ENCODE peak calls at places on chromosomes 16 and 17, in eight cellular contexts. S is breast epithelium, H is prostate gland, M is spleen, I is body of pancreas, J is heart left ventricle, O is thyroid gland, L is lower leg skin. E is an unnamed sample.

GRCh38 chr17:81207610-81208581 is 14.9 kb downstream of the CEP131 start:
- DNase-seq in S (no peak), H (no peak), M (no peak), I (no peak), J (no peak), O (no peak), L (no peak), E (no peak)

GRCh38 chr16:17305694-17306093 is 165.1 kb downstream of the XYLT1 start:
- DNase-seq in S (no peak), H (no peak), M (no peak), I (no peak), J (no peak), O (no peak), L (no peak), E (no peak)

GRCh38 chr17:39376434-39376833 is 25.0 kb downstream of the FBXL20 start:
- DNase-seq in S (no peak), H (no peak), M (no peak), I (no peak), J (no peak), O (no peak), L (no peak), E (no peak)

GRCh38 chr17:632551-632950 is 82.1 kb downstream of the VPS53 start:
- DNase-seq in S (no peak), H (no peak), M (no peak), I (no peak), J (no peak), O (no peak), L (no peak), E (no peak)

GRCh38 chr16:81699596-81699995 is 79.5 kb upstream of the PLCG2 start:
- DNase-seq in S (no peak), H (no peak), M (no peak), I (no peak), J (peak; percentile 10), O (no peak), L (no peak), E (no peak)

GRCh38 chr17:27247071-27247957 is 46.6 kb upstream of the WSB1 start:
- DNase-seq in S (peak; percentile 85), H (peak; percentile 95), M (peak; percentile 81), I (peak; percentile 46), J (peak; percentile 87), O (peak; percentile 21), L (peak; percentile 92), E (peak; percentile 75)

GRCh38 chr17:12116143-12116542 is 95.5 kb downstream of the MAP2K4 start:
- DNase-seq in S (no peak), H (no peak), M (no peak), I (no peak), J (no peak), O (no peak), L (no peak), E (no peak)

GRCh38 chr16:19815418-19815817 is 69.2 kb downstream of the GPRC5B start:
- DNase-seq in S (no peak), H (no peak), M (no peak), I (no peak), J (no peak), O (no peak), L (no peak), E (no peak)

GRCh38 chr16:84471966-84472365 is 32.5 kb downstream of the MEAK7 start:
- DNase-seq in S (no peak), H (no peak), M (peak; percentile 29), I (no peak), J (no peak), O (no peak), L (peak; percentile 70), E (no peak)

GRCh38 chr17:79338589-79338988 is 264.0 kb downstream of the ENGASE start:
- DNase-seq in S (no peak), H (no peak), M (no peak), I (no peak), J (no peak), O (peak; percentile 35), L (no peak), E (no peak)

GRCh38 chr16:10895053-10895946 is 18.3 kb downstream of the CIITA start:
- DNase-seq in S (no peak), H (no peak), M (peak; percentile 78), I (no peak), J (peak; percentile 55), O (peak; percentile 32), L (no peak), E (no peak)

GRCh38 chr17:13931111-13931526 is 138.2 kb upstream of the COX10 start:
- DNase-seq in S (no peak), H (peak; percentile 27), M (no peak), I (no peak), J (peak; percentile 38), O (no peak), L (no peak), E (peak; percentile 51)

GRCh38 chr17:6244253-6244652 is 174.1 kb downstream of the WSCD1 start:
- DNase-seq in S (no peak), H (no peak), M (no peak), I (no peak), J (no peak), O (no peak), L (no peak), E (no peak)

GRCh38 chr17:39704821-39705551 is 5.1 kb downstream of the ERBB2 start:
- DNase-seq in S (no peak), H (peak; percentile 50), M (no peak), I (no peak), J (no peak), O (peak; percentile 35), L (no peak), E (no peak)

GRCh38 chr17:2468270-2468669 is 43.4 kb downstream of the METTL16 start:
- DNase-seq in S (no peak), H (no peak), M (no peak), I (no peak), J (no peak), O (no peak), L (no peak), E (no peak)

DNA sequence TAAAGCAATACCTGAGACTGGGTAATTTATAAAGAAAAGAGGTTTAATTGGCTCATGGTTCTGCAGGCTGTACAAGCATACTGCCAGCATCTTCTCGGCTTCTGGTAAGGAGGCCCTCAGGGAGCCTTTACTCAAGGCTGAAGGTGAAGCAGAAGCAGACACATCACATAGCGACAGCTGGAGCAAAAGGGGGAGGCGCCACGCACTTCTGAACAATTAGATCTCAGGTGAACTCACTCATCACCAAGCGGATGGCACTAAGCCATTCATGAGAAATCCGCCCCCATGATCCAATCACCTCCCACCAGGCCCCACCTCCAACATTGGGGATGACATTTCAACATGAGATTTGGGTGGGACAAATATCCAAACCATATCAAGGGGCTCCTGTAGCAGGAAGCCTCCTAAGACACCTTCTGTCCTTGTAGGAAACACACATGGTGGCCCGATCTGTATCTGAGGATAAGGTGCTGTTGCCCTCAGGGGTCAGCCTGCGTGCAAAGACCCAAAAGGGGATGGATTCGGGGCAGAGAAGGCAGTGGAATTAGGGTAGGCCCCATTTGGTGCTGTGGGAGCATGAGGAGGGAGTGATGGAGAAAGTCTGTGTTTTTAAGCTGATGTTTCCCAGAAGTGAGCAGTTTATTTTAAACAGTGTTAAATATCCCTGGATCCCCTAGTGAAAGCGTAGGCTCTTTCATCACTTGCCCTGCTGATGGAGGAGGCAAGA is 23.0 kb downstream of the IL21R start:
- DNase-seq in S (no peak), H (no peak), M (peak; percentile 40), I (no peak), J (no peak), O (no peak), L (peak; percentile 58), E (no peak)
- TF ChIP-seq POLR2A in S (no peak), H (no peak), M (no peak), I (no peak), J (no peak), O (no peak), L (no peak), E (no peak)

GRCh38 chr16:24075929-24076716 is 180.0 kb upstream of the CACNG3 start:
- DNase-seq in S (no peak), H (no peak), M (no peak), I (no peak), J (no peak), O (no peak), L (no peak), E (no peak)
- H3K4me3 ChIP-seq in S (no peak overlapping the region), H (no peak overlapping the region), M (no peak overlapping the region), I (no peak overlapping the region), J (no peak overlapping the region), O (no peak overlapping the region), L (no peak overlapping the region), E (no peak overlapping the region)

GRCh38 chr16:85536073-85536410 is 77.1 kb upstream of the GSE1 start:
- DNase-seq in S (no peak), H (no peak), M (no peak), I (peak; percentile 51), J (peak; percentile 53), O (peak; percentile 69), L (no peak), E (no peak)

GRCh38 chr16:85537331-85537788 is 75.8 kb upstream of the GSE1 start:
- DNase-seq in S (no peak), H (no peak), M (no peak), I (no peak), J (no peak), O (no peak), L (no peak), E (no peak)

GRCh38 chr16:85539084-85539483 is 74.0 kb upstream of the GSE1 start:
- DNase-seq in S (no peak), H (no peak), M (no peak), I (no peak), J (no peak), O (no peak), L (no peak), E (no peak)

GRCh38 chr16:85536411-85537330 is 76.5 kb upstream of the GSE1 start:
- DNase-seq in S (no peak), H (no peak), M (no peak), I (no peak), J (no peak), O (peak; percentile 72), L (no peak), E (no peak)

DNA sequence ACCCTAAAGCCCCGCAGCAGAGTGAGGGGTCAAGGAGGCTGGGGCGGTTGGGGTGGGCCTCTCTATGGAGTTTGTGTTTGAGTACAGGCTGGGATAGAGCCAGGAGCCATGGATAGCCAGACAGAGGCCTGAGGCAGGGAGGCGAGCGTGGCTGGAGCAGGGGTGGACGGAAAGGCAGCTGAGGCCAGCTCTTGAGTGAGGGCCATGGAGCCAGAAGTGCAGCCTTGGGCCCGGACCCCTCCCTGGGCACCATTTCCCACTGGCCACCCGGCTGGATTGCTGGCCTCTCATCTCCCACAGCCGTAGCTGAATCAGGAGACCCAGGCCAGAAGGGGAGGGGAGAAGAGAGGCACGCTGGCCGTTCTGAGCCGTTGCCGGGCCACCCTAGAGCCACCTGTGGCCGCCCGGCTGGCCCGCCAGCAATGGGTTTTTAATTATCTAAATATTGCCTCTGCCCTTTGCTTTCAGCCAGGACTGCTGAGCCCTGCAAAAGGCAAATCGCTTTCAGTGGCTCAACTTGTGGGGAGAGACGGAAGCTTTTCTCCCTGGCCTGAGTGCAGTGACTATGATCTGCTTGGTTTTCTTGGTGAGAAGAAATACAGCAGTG is 75.2 kb upstream of the GSE1 start:
- DNase-seq in S (no peak), H (no peak), M (no peak), I (no peak), J (no peak), O (no peak), L (no peak), E (no peak)
- TF ChIP-seq CTCF in S (no peak), H (no peak), M (no peak), I (no peak), J (no peak), O (no peak), L (no peak), E (no peak)

DNA sequence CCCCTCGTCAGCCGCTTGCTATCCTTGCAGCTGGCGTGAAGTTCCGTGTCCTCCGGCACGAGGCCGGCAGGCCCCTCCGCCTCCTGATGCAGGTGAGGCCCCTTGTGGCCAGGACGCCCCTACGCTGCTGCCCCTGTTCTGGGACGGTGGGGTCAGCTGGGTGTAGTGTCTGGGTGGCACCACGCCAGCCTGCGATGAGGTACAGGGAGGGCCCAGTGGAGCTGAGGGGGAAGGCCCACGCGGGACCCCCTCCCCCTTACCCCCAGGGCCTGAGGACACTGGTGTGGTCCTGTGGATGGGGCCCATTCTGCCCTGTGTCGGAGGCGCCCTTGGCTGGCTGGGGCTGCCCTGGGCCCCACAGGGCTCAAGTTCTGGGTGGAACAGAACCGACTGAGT is 7.7 kb upstream of the RAB40C start:
- DNase-seq in S (no peak), H (no peak), M (no peak), I (no peak), J (no peak), O (no peak), L (no peak), E (no peak)
- TF ChIP-seq POLR2A in S (no peak), H (no peak), M (no peak), I (no peak), J (no peak), O (no peak), L (no peak), E (no peak)